ENCODE peak calls at places on chromosomes 3 and 15, in nine cellular contexts. One of them, this sample, is unnamed.

GRCh38 chr3:197286678-197287077 is 11.7 kb downstream of the DLG1 start:
- DNase-seq in cardiac fibroblast: no peak
- DNase-seq in epithelial cell of esophagus: no peak
- DNase-seq in LNCaP clone FGC: no peak
- DNase-seq in IMR-90: no peak
- DNase-seq in adrenal gland: no peak
- DNase-seq in heart left ventricle: no peak
- DNase-seq in A673: no peak
- DNase-seq in GM12865: no peak
- DNase-seq in this sample: no peak

GRCh38 chr3:118102737-118103136 is 931.9 kb downstream of the IGSF11 start:
- DNase-seq in cardiac fibroblast: no peak
- DNase-seq in epithelial cell of esophagus: peak; percentile 86
- DNase-seq in LNCaP clone FGC: no peak
- DNase-seq in IMR-90: peak; percentile 11
- DNase-seq in adrenal gland: no peak
- DNase-seq in heart left ventricle: no peak
- DNase-seq in A673: no peak
- DNase-seq in GM12865: peak; percentile 5
- DNase-seq in this sample: no peak

GRCh38 chr3:28860307-28860706 is 420.6 kb upstream of the RBMS3 start:
- DNase-seq in cardiac fibroblast: peak; percentile 48
- DNase-seq in epithelial cell of esophagus: no peak
- DNase-seq in LNCaP clone FGC: peak; percentile 38
- DNase-seq in IMR-90: no peak
- DNase-seq in adrenal gland: no peak
- DNase-seq in heart left ventricle: no peak
- DNase-seq in A673: peak; percentile 75
- DNase-seq in GM12865: no peak
- DNase-seq in this sample: no peak

GRCh38 chr3:178325330-178325729 is 210.9 kb upstream of the KCNMB2 start:
- DNase-seq in cardiac fibroblast: peak; percentile 76
- DNase-seq in epithelial cell of esophagus: peak; percentile 27
- DNase-seq in LNCaP clone FGC: peak; percentile 36
- DNase-seq in IMR-90: peak; percentile 64
- DNase-seq in adrenal gland: no peak
- DNase-seq in heart left ventricle: no peak
- DNase-seq in A673: peak; percentile 69
- DNase-seq in GM12865: no peak
- DNase-seq in this sample: peak; percentile 13

GRCh38 chr3:114664006-114664405 is 370.2 kb downstream of the TIGIT start:
- DNase-seq in cardiac fibroblast: no peak
- DNase-seq in epithelial cell of esophagus: no peak
- DNase-seq in LNCaP clone FGC: no peak
- DNase-seq in IMR-90: no peak
- DNase-seq in adrenal gland: no peak
- DNase-seq in heart left ventricle: no peak
- DNase-seq in A673: no peak
- DNase-seq in GM12865: no peak
- DNase-seq in this sample: peak; percentile 38

GRCh38 chr3:118641608-118642007 is 393.0 kb downstream of the IGSF11 start:
- DNase-seq in cardiac fibroblast: no peak
- DNase-seq in epithelial cell of esophagus: peak; percentile 19
- DNase-seq in LNCaP clone FGC: no peak
- DNase-seq in IMR-90: no peak
- DNase-seq in adrenal gland: no peak
- DNase-seq in heart left ventricle: no peak
- DNase-seq in A673: no peak
- DNase-seq in GM12865: peak; percentile 59
- DNase-seq in this sample: no peak

GRCh38 chr3:25725810-25726209 is 57.4 kb downstream of the NGLY1 start:
- DNase-seq in cardiac fibroblast: peak; percentile 2
- DNase-seq in epithelial cell of esophagus: peak; percentile 4
- DNase-seq in LNCaP clone FGC: no peak
- DNase-seq in IMR-90: peak; percentile 2
- DNase-seq in adrenal gland: no peak
- DNase-seq in heart left ventricle: no peak
- DNase-seq in A673: no peak
- DNase-seq in GM12865: no peak
- DNase-seq in this sample: no peak

GRCh38 chr3:157544501-157545139 is 41.4 kb upstream of the VEPH1 start:
- DNase-seq in cardiac fibroblast: peak; percentile 89
- DNase-seq in epithelial cell of esophagus: no peak
- DNase-seq in LNCaP clone FGC: no peak
- DNase-seq in IMR-90: peak; percentile 74
- DNase-seq in adrenal gland: no peak
- DNase-seq in heart left ventricle: no peak
- DNase-seq in A673: no peak
- DNase-seq in GM12865: no peak
- DNase-seq in this sample: no peak

GRCh38 chr3:86655096-86655495 is 335.9 kb downstream of the VGLL3 start:
- DNase-seq in cardiac fibroblast: no peak
- DNase-seq in epithelial cell of esophagus: no peak
- DNase-seq in LNCaP clone FGC: no peak
- DNase-seq in IMR-90: no peak
- DNase-seq in adrenal gland: no peak
- DNase-seq in heart left ventricle: no peak
- DNase-seq in A673: no peak
- DNase-seq in GM12865: no peak
- DNase-seq in this sample: no peak

DNA sequence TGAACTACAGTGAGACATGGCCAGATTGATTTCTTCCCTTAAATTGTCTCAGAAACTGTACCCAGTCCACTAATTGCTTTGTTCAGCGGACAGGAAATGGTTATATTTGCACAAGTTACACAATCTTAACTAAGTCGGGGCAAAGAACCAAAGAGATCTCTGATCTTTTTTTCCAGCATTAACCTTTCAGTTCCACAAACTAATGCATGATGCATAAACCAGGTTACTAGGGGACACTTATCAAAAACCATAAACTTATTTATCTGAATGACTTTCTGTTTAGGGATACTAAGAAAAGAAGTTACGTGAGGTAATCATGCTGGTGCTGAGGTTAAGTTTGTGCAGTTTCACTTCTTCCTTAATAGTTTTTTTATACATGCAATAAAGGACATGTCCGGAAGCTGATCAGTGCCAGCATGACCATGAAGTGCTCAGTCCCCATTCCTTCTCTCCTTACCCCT is 22.4 kb downstream of the FNDC3B start:
- DNase-seq in cardiac fibroblast: peak; percentile 58
- DNase-seq in epithelial cell of esophagus: peak; percentile 34
- DNase-seq in LNCaP clone FGC: peak; percentile 31
- DNase-seq in IMR-90: peak; percentile 28
- DNase-seq in adrenal gland: no peak
- DNase-seq in heart left ventricle: no peak
- DNase-seq in A673: peak; percentile 69
- DNase-seq in GM12865: peak; percentile 83
- DNase-seq in this sample: no peak
- H3K4me3 ChIP-seq in cardiac fibroblast: no peak overlapping the region
- H3K4me3 ChIP-seq in epithelial cell of esophagus: peak overlapping the region; percentile 9
- H3K4me3 ChIP-seq in LNCaP clone FGC: peak overlapping the region; percentile 38
- H3K4me3 ChIP-seq in IMR-90: no peak overlapping the region
- H3K4me3 ChIP-seq in adrenal gland: no peak overlapping the region
- H3K4me3 ChIP-seq in heart left ventricle: peak overlapping the region; percentile 9
- H3K4me3 ChIP-seq in A673: peak overlapping the region; percentile 9
- H3K4me3 ChIP-seq in GM12865: peak overlapping the region; percentile 40
- H3K4me3 ChIP-seq in this sample: no peak overlapping the region

DNA sequence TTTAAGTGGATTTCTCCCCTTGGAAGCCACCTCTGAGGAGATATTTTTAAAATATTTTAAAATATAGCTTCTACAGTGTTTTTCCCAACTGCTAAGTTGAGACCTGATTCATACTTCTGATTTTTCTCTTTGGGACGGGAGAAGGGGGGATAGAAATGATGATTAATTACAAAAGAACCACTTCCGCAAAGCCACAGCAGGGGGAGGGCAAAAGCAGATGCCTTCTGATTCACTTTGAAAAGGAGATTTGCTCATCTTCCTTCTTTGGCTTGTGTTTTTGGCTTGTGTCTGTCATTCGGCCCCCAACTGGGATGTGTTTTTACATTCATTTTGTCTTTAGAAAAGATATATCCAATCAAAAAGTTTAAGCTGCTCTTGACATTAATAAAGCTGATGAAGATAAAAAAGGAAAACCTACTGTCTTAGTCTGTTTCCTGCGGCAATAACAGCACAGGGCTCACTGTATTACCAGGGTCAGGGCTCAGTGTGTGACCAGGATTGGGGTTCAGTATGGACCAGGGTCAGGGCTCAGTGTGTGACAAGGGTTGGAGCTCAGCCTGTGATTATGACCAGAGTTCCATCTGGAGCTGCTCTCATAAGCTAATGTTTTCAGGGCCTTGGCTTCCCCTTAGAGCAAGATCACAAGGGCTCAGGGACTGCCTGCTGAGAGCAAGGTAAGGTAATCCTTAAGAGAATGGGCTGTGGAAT is 223.2 kb downstream of the MTHFS start:
- DNase-seq in cardiac fibroblast: peak; percentile 87
- DNase-seq in epithelial cell of esophagus: peak; percentile 55
- DNase-seq in LNCaP clone FGC: no peak
- DNase-seq in IMR-90: peak; percentile 58
- DNase-seq in adrenal gland: no peak
- DNase-seq in heart left ventricle: no peak
- DNase-seq in A673: peak; percentile 60
- DNase-seq in GM12865: peak; percentile 76
- DNase-seq in this sample: no peak
- TF ChIP-seq CTCF in cardiac fibroblast: no peak
- TF ChIP-seq CTCF in epithelial cell of esophagus: no peak
- TF ChIP-seq CTCF in LNCaP clone FGC: no peak
- TF ChIP-seq CTCF in IMR-90: no peak
- TF ChIP-seq CTCF in adrenal gland: no peak
- TF ChIP-seq CTCF in heart left ventricle: no peak
- TF ChIP-seq CTCF in A673: no peak
- TF ChIP-seq CTCF in GM12865: no peak
- TF ChIP-seq CTCF in this sample: no peak

GRCh38 chr15:55740981-55741591 is 1.9 kb downstream of the PRTG start:
- DNase-seq in cardiac fibroblast: no peak
- DNase-seq in epithelial cell of esophagus: no peak
- DNase-seq in LNCaP clone FGC: peak; percentile 69
- DNase-seq in IMR-90: no peak
- DNase-seq in adrenal gland: no peak
- DNase-seq in heart left ventricle: no peak
- DNase-seq in A673: peak; percentile 82
- DNase-seq in GM12865: no peak
- DNase-seq in this sample: no peak
- H3K4me3 ChIP-seq in cardiac fibroblast: no peak overlapping the region
- H3K4me3 ChIP-seq in epithelial cell of esophagus: no peak overlapping the region
- H3K4me3 ChIP-seq in LNCaP clone FGC: peak overlapping the region; percentile 60
- H3K4me3 ChIP-seq in IMR-90: no peak overlapping the region
- H3K4me3 ChIP-seq in adrenal gland: no peak overlapping the region
- H3K4me3 ChIP-seq in heart left ventricle: peak overlapping the region; percentile 75
- H3K4me3 ChIP-seq in A673: peak overlapping the region; percentile 42
- H3K4me3 ChIP-seq in GM12865: no peak overlapping the region
- H3K4me3 ChIP-seq in this sample: peak overlapping the region; percentile 89

DNA sequence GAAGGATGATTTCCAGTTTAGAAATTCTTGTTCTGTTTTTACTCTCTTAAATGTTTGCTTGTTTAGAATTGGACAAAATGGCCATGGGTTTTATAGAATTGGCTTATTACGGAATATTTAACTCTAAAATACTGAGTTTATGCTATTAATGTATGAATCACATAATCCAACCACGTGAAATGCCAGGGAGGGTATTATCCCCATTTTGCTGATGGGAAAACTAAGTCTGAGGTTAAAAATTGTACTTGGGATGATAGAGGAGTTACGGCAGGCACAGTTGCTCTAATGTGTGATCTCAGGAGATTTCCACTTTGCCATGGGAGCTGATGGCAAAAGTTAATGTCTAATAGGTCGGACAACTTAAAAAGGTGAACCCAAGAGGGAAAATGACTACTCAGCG is 194.4 kb downstream of the ITPR1 start:
- DNase-seq in cardiac fibroblast: no peak
- DNase-seq in epithelial cell of esophagus: no peak
- DNase-seq in LNCaP clone FGC: no peak
- DNase-seq in IMR-90: no peak
- DNase-seq in adrenal gland: no peak
- DNase-seq in heart left ventricle: no peak
- DNase-seq in A673: no peak
- DNase-seq in GM12865: no peak
- DNase-seq in this sample: no peak
- TF ChIP-seq CTCF in cardiac fibroblast: no peak
- TF ChIP-seq CTCF in epithelial cell of esophagus: no peak
- TF ChIP-seq CTCF in LNCaP clone FGC: no peak
- TF ChIP-seq CTCF in IMR-90: no peak
- TF ChIP-seq CTCF in adrenal gland: no peak
- TF ChIP-seq CTCF in heart left ventricle: no peak
- TF ChIP-seq CTCF in A673: no peak
- TF ChIP-seq CTCF in GM12865: no peak
- TF ChIP-seq CTCF in this sample: no peak

DNA sequence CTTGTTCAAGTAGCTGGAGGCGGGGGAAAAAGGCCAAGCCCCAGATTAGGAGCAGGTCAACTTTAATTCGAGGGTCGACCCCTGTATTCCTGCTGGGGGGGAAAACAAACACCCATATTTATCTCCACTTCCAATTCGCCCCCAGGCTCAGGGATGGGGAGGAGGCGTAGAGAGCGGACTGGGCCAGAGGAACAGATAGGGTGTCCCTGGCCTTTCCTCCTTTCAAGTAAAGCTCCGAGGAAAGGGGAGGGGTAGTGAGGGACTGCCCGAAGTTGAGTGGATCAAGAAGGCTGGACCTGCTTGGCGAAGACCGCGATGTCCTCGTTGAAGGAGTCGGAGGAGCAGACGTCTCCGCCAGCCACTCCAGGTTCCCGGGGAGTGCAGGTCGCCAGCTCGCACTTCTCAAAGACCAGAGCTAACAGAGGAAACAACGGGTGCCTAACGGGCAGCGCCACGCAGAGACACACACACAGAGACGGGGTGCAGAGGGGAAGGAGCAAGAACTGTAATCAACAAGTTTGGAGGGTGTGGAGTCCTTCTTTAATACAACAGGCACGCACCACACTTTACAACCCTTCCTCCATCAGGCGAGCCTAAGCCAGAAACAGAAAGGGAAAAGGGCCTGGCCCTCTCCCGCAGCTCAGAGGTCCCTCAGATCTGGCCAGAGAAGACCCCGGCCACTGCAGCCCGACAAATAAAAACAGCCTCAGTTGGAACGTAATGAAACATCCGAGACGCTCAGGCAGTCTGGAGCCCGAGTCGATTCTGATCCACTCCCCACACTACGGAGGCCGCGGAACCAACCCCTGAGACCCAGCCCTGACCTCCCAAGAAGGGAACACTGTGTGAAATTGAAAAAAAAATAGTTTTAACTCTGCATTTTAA is 4.1 kb downstream of the MEIS2 start:
- DNase-seq in cardiac fibroblast: peak; percentile 52
- DNase-seq in epithelial cell of esophagus: no peak
- DNase-seq in LNCaP clone FGC: no peak
- DNase-seq in IMR-90: no peak
- DNase-seq in adrenal gland: no peak
- DNase-seq in heart left ventricle: no peak
- DNase-seq in A673: no peak
- DNase-seq in GM12865: no peak
- DNase-seq in this sample: no peak
- H3K4me3 ChIP-seq in cardiac fibroblast: peak overlapping the region; percentile 89
- H3K4me3 ChIP-seq in epithelial cell of esophagus: peak overlapping the region; percentile 3
- H3K4me3 ChIP-seq in LNCaP clone FGC: no peak overlapping the region
- H3K4me3 ChIP-seq in IMR-90: peak overlapping the region; percentile 94
- H3K4me3 ChIP-seq in adrenal gland: peak overlapping the region; percentile 44
- H3K4me3 ChIP-seq in heart left ventricle: peak overlapping the region; percentile 68
- H3K4me3 ChIP-seq in A673: no peak overlapping the region
- H3K4me3 ChIP-seq in GM12865: peak overlapping the region; percentile 61
- H3K4me3 ChIP-seq in this sample: peak overlapping the region; percentile 97

This sample was measured in retinal pigment epithelial cell.